ENCODE peak calls at places on chromosomes 4 and X, in four cellular contexts. I is upper lobe of right lung, H is uterus, R is AG04449. G is an unnamed sample.

GRCh38 chr4:4480685-4481393 is 61.0 kb downstream of the STX18 start:
- DNase-seq in R (no peak), I (no peak), H (no peak), G (no peak)

GRCh38 chr4:112031712-112032328 is 113.4 kb upstream of the FAM241A start:
- DNase-seq in R (no peak), H (peak; percentile 23), I (no peak), G (no peak)

GRCh38 chrX:91434351-91435168 is at the start of gene PABPC5:
- DNase-seq in I (peak; percentile 68), R (peak; percentile 14), H (peak; percentile 81), G (no peak)

GRCh38 chrX:107146670-107147069 is 28.0 kb upstream of the RBM41 start:
- DNase-seq in H (no peak), I (no peak), R (no peak), G (no peak)

GRCh38 chr4:92359481-92359880 is 55.7 kb downstream of the GRID2 start:
- DNase-seq in H (no peak), I (no peak), R (no peak), G (no peak)

GRCh38 chr4:99832313-99832712 is 15.7 kb downstream of the DAPP1 start:
- DNase-seq in R (no peak), I (no peak), H (no peak), G (no peak)

GRCh38 chr4:25065451-25065850 is 34.7 kb upstream of the LGI2 start:
- DNase-seq in I (no peak), H (no peak), R (no peak), G (no peak)

GRCh38 chr4:154045086-154045485 is 256.2 kb upstream of the SFRP2 start:
- DNase-seq in R (no peak), I (no peak), H (no peak), G (no peak)

GRCh38 chrX:15204130-15204751 is 65.6 kb downstream of the ASB9 start:
- DNase-seq in H (no peak), I (no peak), R (no peak), G (no peak)

GRCh38 chr4:149887091-149887490 is 71.4 kb upstream of the IQCM start:
- DNase-seq in H (no peak), R (no peak), I (no peak), G (no peak)

GRCh38 chr4:8640816-8641215 is 48.3 kb downstream of the CPZ start:
- DNase-seq in I (peak; percentile 9), R (no peak), H (no peak), G (no peak)

GRCh38 chr4:2798399-2799301 is 5.8 kb downstream of the SH3BP2 start:
- DNase-seq in I (peak; percentile 85), H (peak; percentile 63), R (no peak), G (no peak)

GRCh38 chr4:118034061-118034785 is at the start of gene NDST3:
- DNase-seq in R (no peak), H (peak; percentile 18), I (peak; percentile 68), G (peak; percentile 76)

GRCh38 chr4:4758708-4759107 is 100.8 kb upstream of the MSX1 start:
- DNase-seq in H (no peak), I (no peak), R (no peak), G (no peak)

GRCh38 chrX:71533850-71534515 is 1.1 kb downstream of the OGT start:
- DNase-seq in H (peak; percentile 37), I (peak; percentile 66), R (no peak), G (no peak)

GRCh38 chrX:132292753-132293152 is 73.5 kb upstream of the RAP2C start:
- DNase-seq in I (no peak), R (peak; percentile 12), H (peak; percentile 29), G (no peak)

GRCh38 chr4:102761478-102761790 is 666 bp upstream of the MANBA start:
- DNase-seq in H (no peak), I (no peak), R (no peak), G (no peak)

GRCh38 chr4:123299212-123299651 is 97.4 kb upstream of the SPRY1 start:
- DNase-seq in I (no peak), R (peak; percentile 46), H (no peak), G (no peak)

GRCh38 chr4:125042031-125042430 is 272.7 kb upstream of the FAT4 start:
- DNase-seq in H (no peak), I (no peak), R (no peak), G (no peak)

GRCh38 chrX:8037593-8038348 is 110.6 kb upstream of the PNPLA4 start:
- DNase-seq in R (no peak), H (no peak), I (no peak), G (no peak)

GRCh38 chrX:8044861-8045434 is 117.7 kb upstream of the PNPLA4 start:
- DNase-seq in I (no peak), R (no peak), H (no peak), G (no peak)

GRCh38 chrX:8043546-8043945 is 116.3 kb upstream of the PNPLA4 start:
- DNase-seq in R (no peak), H (no peak), I (no peak), G (no peak)

GRCh38 chrX:8043121-8043520 is 115.9 kb upstream of the PNPLA4 start:
- DNase-seq in R (no peak), I (no peak), H (no peak), G (no peak)

DNA sequence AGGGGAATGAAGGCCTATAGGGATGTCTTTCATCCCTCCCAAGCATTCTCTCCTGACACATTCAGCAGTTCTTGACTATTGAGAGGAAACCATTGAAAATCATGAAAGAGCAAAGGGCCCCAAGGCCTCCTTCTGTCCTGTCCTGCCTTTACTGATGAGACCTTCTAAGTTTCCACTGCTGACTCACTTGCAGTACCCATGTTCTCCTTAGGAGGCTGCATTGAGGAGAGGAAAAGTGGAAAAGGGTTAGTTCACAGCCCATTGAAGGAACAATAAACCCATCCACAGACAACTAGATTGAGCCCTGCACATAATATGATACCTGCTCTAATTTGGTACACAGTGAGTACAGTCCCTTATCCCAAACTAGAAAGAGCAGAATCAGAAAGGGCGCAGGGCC is 115.1 kb upstream of the PNPLA4 start:
- DNase-seq in R (no peak), I (no peak), H (no peak), G (no peak)
- TF ChIP-seq CTCF in R (no peak), I (no peak), H (no peak), G (no peak)

GRCh38 chrX:38474543-38474942 is 86.8 kb upstream of the TSPAN7 start:
- DNase-seq in R (no peak), I (no peak), H (no peak), G (no peak)
- TF ChIP-seq CTCF in R (no peak), I (no peak), H (no peak), G (peak; percentile 1)

DNA sequence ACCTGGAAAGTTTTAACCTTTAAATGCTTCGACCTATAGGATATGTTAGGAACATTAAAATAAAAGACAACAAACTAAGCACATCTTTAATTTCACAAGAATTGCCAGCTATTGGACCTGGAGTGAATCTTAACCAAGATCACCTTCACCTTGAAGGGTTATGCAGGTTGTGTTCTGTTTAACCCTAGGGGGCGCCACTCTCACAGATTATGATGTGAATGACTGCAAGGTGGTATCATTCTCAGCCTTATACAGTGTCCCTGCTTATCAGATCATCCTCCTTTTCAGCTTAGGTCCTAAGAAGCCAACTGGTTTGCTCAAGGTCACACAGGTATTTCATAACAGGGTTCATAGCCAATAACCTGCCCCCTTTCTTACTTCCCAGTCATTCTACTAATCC is 23.5 kb downstream of the INTS6L start:
- DNase-seq in H (no peak), R (no peak), I (no peak), G (no peak)
- TF ChIP-seq CTCF in H (no peak), R (no peak), I (peak; percentile 21), G (peak; percentile 37)

DNA sequence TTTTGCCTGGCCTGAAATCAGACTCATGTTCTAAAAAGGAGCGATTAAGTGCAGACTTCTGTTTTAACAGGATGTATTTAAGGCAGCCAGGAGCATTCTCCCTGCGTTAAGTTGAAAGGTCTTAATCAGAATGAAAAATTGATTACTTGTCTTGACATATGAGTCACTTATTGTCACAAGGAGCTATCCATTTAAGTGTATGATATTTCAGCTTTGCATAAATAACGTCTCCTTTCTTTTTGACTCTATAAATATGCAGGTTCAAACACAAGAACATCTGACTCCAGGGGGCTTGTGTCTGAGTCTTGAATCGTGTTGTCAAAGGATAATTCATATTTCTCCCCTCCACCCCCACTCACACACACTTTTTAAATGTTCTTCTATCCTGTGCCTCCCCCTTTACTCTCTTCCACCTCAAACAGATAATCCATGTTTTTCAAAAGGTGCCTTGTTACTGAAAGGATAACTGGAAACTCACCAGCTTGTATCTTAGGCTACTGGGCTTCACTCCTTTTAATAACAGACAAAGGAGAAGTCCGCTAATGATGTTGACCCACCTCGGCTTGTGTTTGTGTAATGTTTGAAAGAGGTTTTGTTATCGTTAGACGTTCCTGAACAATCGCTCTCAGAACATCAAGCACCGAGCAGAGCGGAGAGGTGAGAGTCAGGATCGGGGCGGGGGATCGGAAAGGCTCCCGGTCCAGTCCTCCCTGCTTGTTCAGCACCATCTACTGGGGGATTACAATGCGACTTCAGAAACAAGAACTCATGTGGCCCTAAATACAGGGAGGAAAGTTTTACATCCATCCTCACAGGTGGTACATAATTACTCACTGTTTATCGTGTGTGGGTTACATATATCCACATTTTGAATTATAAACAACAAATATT is 107.5 kb upstream of the RPL34 start:
- DNase-seq in H (peak; percentile 26), I (no peak), R (no peak), G (no peak)
- TF ChIP-seq CTCF in H (peak; percentile 42), I (peak; percentile 33), R (peak; percentile 51), G (no peak)

GRCh38 chrX:37825225-37825842 is 22.0 kb downstream of the DYNLT3 start:
- DNase-seq in I (no peak), H (peak; percentile 22), R (no peak), G (no peak)
- TF ChIP-seq CTCF in I (peak; percentile 79), H (peak; percentile 67), R (peak; percentile 55), G (peak; percentile 62)

DNA sequence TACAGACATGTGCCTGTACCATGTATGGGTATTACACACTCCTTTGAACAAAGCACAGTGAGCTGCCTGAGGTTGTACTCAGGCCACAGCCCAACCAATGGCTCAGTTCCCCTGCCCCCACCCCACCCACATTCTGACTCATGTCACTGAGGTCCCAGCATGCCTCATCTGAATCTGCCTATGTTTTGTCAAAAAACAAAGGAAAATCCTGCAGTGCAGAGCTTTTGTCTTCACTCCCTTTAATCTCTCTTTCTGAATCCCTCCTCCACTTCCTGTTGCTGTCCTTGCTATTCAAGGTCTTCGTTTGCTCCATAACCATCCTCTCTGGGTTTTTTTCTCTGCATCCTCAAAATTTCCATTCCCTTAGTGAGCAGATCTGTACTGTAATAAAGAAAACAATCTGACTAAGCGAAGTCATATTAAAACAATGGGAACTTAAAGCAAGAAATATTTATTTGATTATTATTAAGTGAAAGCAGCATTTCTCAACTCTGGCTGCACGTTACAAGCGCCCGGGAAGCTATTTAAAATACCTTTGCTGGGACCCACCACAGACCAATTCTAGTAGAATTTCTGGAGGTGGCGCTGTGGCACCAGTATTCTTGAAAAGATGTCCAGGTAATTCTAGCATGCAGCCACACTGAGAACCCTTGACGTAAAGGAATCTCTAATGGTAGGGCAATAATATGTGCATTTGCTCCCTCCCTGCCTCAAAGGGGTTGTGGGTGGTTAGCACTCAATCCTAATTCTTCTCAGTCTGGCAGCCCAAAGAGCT is 8.8 kb downstream of the GUCY2F start:
- DNase-seq in I (no peak), R (no peak), H (no peak), G (no peak)
- TF ChIP-seq CTCF in I (no peak), R (peak; percentile 17), H (no peak), G (no peak)

GRCh38 chrX:85109235-85109634 is 105.6 kb downstream of the APOOL start:
- DNase-seq in H (no peak), I (no peak), R (no peak), G (no peak)
- TF ChIP-seq CTCF in H (no peak), I (peak; percentile 24), R (no peak), G (peak; percentile 20)

GRCh38 chr4:81337211-81337610 is 122.2 kb upstream of the PRKG2 start:
- DNase-seq in H (no peak), I (no peak), R (no peak), G (no peak)

GRCh38 chr4:81330018-81330417 is 115.0 kb upstream of the PRKG2 start:
- DNase-seq in R (no peak), H (no peak), I (no peak), G (no peak)

GRCh38 chr4:81335221-81335912 is 120.3 kb upstream of the PRKG2 start:
- DNase-seq in H (no peak), R (no peak), I (no peak), G (no peak)
- TF ChIP-seq CTCF in H (no peak), R (no peak), I (no peak), G (no peak)